ENCODE peak calls at places on chromosomes 4 and X, in eight cellular contexts. One of them, this sample, is unnamed.

GRCh38 chr4:103032575-103032974 is 13.1 kb upstream of the SLC9B1 start:
- DNase-seq in ecto neural progenitor cell: peak
- DNase-seq in HAP-1: peak
- DNase-seq in CD8-positive, alpha-beta memory T cell: no peak
- DNase-seq in activated T-helper 1 cell treated with Interleukin-2 at 50 U/mL for 16 hours: no peak
- DNase-seq in DMS 273 treated with DMSO at 0.1 percent for 48 hours: no peak
- DNase-seq in NCI-H1694 treated with DMSO at 0.1 percent for 48 hours: no peak
- DNase-seq in lower leg skin: no peak
- DNase-seq in this sample: no peak

GRCh38 chr4:138553001-138553845 is 311.1 kb upstream of the SLC7A11 start:
- DNase-seq in ecto neural progenitor cell: no peak
- DNase-seq in lower leg skin: no peak
- DNase-seq in NCI-H1694 treated with DMSO at 0.1 percent for 48 hours: no peak
- DNase-seq in DMS 273 treated with DMSO at 0.1 percent for 48 hours: no peak
- DNase-seq in HAP-1: no peak
- DNase-seq in CD8-positive, alpha-beta memory T cell: no peak
- DNase-seq in activated T-helper 1 cell treated with Interleukin-2 at 50 U/mL for 16 hours: no peak
- DNase-seq in this sample: no peak

GRCh38 chr4:14247767-14248166 is 620.2 kb upstream of the BOD1L1 start:
- DNase-seq in NCI-H1694 treated with DMSO at 0.1 percent for 48 hours: no peak
- DNase-seq in lower leg skin: no peak
- DNase-seq in ecto neural progenitor cell: no peak
- DNase-seq in HAP-1: no peak
- DNase-seq in CD8-positive, alpha-beta memory T cell: no peak
- DNase-seq in DMS 273 treated with DMSO at 0.1 percent for 48 hours: no peak
- DNase-seq in activated T-helper 1 cell treated with Interleukin-2 at 50 U/mL for 16 hours: no peak
- DNase-seq in this sample: no peak

GRCh38 chr4:8026455-8026854 is 86.8 kb upstream of the AFAP1 start:
- DNase-seq in activated T-helper 1 cell treated with Interleukin-2 at 50 U/mL for 16 hours: no peak
- DNase-seq in lower leg skin: no peak
- DNase-seq in ecto neural progenitor cell: no peak
- DNase-seq in CD8-positive, alpha-beta memory T cell: no peak
- DNase-seq in NCI-H1694 treated with DMSO at 0.1 percent for 48 hours: no peak
- DNase-seq in HAP-1: no peak
- DNase-seq in DMS 273 treated with DMSO at 0.1 percent for 48 hours: no peak
- DNase-seq in this sample: no peak

GRCh38 chr4:57378766-57379165 is 268.6 kb upstream of the IGFBP7 start:
- DNase-seq in DMS 273 treated with DMSO at 0.1 percent for 48 hours: no peak
- DNase-seq in ecto neural progenitor cell: no peak
- DNase-seq in CD8-positive, alpha-beta memory T cell: no peak
- DNase-seq in NCI-H1694 treated with DMSO at 0.1 percent for 48 hours: no peak
- DNase-seq in activated T-helper 1 cell treated with Interleukin-2 at 50 U/mL for 16 hours: no peak
- DNase-seq in HAP-1: no peak
- DNase-seq in lower leg skin: no peak
- DNase-seq in this sample: no peak

GRCh38 chrX:138986866-138987265 is 275.3 kb upstream of the FGF13 start:
- DNase-seq in DMS 273 treated with DMSO at 0.1 percent for 48 hours: no peak
- DNase-seq in activated T-helper 1 cell treated with Interleukin-2 at 50 U/mL for 16 hours: no peak
- DNase-seq in CD8-positive, alpha-beta memory T cell: no peak
- DNase-seq in lower leg skin: no peak
- DNase-seq in ecto neural progenitor cell: no peak
- DNase-seq in NCI-H1694 treated with DMSO at 0.1 percent for 48 hours: no peak
- DNase-seq in HAP-1: no peak
- DNase-seq in this sample: no peak

GRCh38 chr4:80097395-80098177 is 24.6 kb upstream of the ANTXR2 start:
- DNase-seq in ecto neural progenitor cell: no peak
- DNase-seq in NCI-H1694 treated with DMSO at 0.1 percent for 48 hours: no peak
- DNase-seq in CD8-positive, alpha-beta memory T cell: no peak
- DNase-seq in HAP-1: no peak
- DNase-seq in DMS 273 treated with DMSO at 0.1 percent for 48 hours: peak
- DNase-seq in activated T-helper 1 cell treated with Interleukin-2 at 50 U/mL for 16 hours: no peak
- DNase-seq in lower leg skin: peak
- DNase-seq in this sample: no peak

GRCh38 chr4:133960975-133961374 is 240.6 kb downstream of the PABPC4L start:
- DNase-seq in HAP-1: no peak
- DNase-seq in CD8-positive, alpha-beta memory T cell: no peak
- DNase-seq in lower leg skin: no peak
- DNase-seq in DMS 273 treated with DMSO at 0.1 percent for 48 hours: no peak
- DNase-seq in ecto neural progenitor cell: no peak
- DNase-seq in NCI-H1694 treated with DMSO at 0.1 percent for 48 hours: no peak
- DNase-seq in activated T-helper 1 cell treated with Interleukin-2 at 50 U/mL for 16 hours: no peak
- DNase-seq in this sample: no peak

GRCh38 chr4:48949518-48950207 is 36.4 kb upstream of the CWH43 start:
- DNase-seq in NCI-H1694 treated with DMSO at 0.1 percent for 48 hours: no peak
- DNase-seq in ecto neural progenitor cell: no peak
- DNase-seq in HAP-1: no peak
- DNase-seq in lower leg skin: no peak
- DNase-seq in DMS 273 treated with DMSO at 0.1 percent for 48 hours: no peak
- DNase-seq in CD8-positive, alpha-beta memory T cell: no peak
- DNase-seq in activated T-helper 1 cell treated with Interleukin-2 at 50 U/mL for 16 hours: no peak
- DNase-seq in this sample: no peak

GRCh38 chr4:173214661-173215060 is 46.0 kb downstream of the GALNT7 start:
- DNase-seq in NCI-H1694 treated with DMSO at 0.1 percent for 48 hours: no peak
- DNase-seq in HAP-1: no peak
- DNase-seq in DMS 273 treated with DMSO at 0.1 percent for 48 hours: peak
- DNase-seq in CD8-positive, alpha-beta memory T cell: no peak
- DNase-seq in lower leg skin: no peak
- DNase-seq in ecto neural progenitor cell: no peak
- DNase-seq in activated T-helper 1 cell treated with Interleukin-2 at 50 U/mL for 16 hours: no peak
- DNase-seq in this sample: no peak

GRCh38 chr4:15778742-15779231 is 659 bp downstream of the CD38 start:
- DNase-seq in activated T-helper 1 cell treated with Interleukin-2 at 50 U/mL for 16 hours: no peak
- DNase-seq in lower leg skin: no peak
- DNase-seq in ecto neural progenitor cell: peak
- DNase-seq in NCI-H1694 treated with DMSO at 0.1 percent for 48 hours: no peak
- DNase-seq in DMS 273 treated with DMSO at 0.1 percent for 48 hours: no peak
- DNase-seq in HAP-1: no peak
- DNase-seq in CD8-positive, alpha-beta memory T cell: peak
- DNase-seq in this sample: peak

GRCh38 chr4:143554728-143555597 is 41.5 kb downstream of the SMARCA5 start:
- DNase-seq in lower leg skin: no peak
- DNase-seq in HAP-1: no peak
- DNase-seq in NCI-H1694 treated with DMSO at 0.1 percent for 48 hours: no peak
- DNase-seq in CD8-positive, alpha-beta memory T cell: no peak
- DNase-seq in ecto neural progenitor cell: no peak
- DNase-seq in DMS 273 treated with DMSO at 0.1 percent for 48 hours: no peak
- DNase-seq in activated T-helper 1 cell treated with Interleukin-2 at 50 U/mL for 16 hours: no peak
- DNase-seq in this sample: no peak

GRCh38 chr4:149426461-149426860 is 389.2 kb downstream of the IQCM start:
- DNase-seq in NCI-H1694 treated with DMSO at 0.1 percent for 48 hours: no peak
- DNase-seq in activated T-helper 1 cell treated with Interleukin-2 at 50 U/mL for 16 hours: no peak
- DNase-seq in DMS 273 treated with DMSO at 0.1 percent for 48 hours: no peak
- DNase-seq in HAP-1: no peak
- DNase-seq in ecto neural progenitor cell: no peak
- DNase-seq in CD8-positive, alpha-beta memory T cell: no peak
- DNase-seq in lower leg skin: no peak
- DNase-seq in this sample: no peak

GRCh38 chr4:145732416-145732815 is 52.5 kb downstream of the C4orf51 start:
- DNase-seq in CD8-positive, alpha-beta memory T cell: no peak
- DNase-seq in activated T-helper 1 cell treated with Interleukin-2 at 50 U/mL for 16 hours: no peak
- DNase-seq in ecto neural progenitor cell: no peak
- DNase-seq in lower leg skin: no peak
- DNase-seq in NCI-H1694 treated with DMSO at 0.1 percent for 48 hours: no peak
- DNase-seq in DMS 273 treated with DMSO at 0.1 percent for 48 hours: no peak
- DNase-seq in HAP-1: no peak
- DNase-seq in this sample: no peak

This sample was measured in left lung.